ENCODE peak calls at places on chromosome 2, in eight cellular contexts. R, J, N, K, L, C, F and G are unnamed samples.

GRCh38 chr2:32666704-32667103 is 38.9 kb downstream of the TTC27 start:
- DNase-seq in R (no peak), J (no peak), N (no peak), K (no peak), L (no peak), C (no peak), F (no peak), G (no peak)

GRCh38 chr2:217521820-217522219 is 481.0 kb downstream of the TNS1 start:
- DNase-seq in R (no peak), J (no peak), N (no peak), K (no peak), L (no peak), C (no peak), F (no peak), G (no peak)

GRCh38 chr2:9422321-9423099 is 818 bp downstream of the ITGB1BP1 start:
- DNase-seq in R (no peak), J (peak), N (peak), K (no peak), L (no peak), C (peak), F (peak), G (no peak)

GRCh38 chr2:239893236-239893515 is 132.0 kb downstream of the NDUFA10 start:
- DNase-seq in R (no peak), J (no peak), N (no peak), K (no peak), L (no peak), C (no peak), F (no peak), G (no peak)

GRCh38 chr2:220452561-220452960 is 825.1 kb downstream of the SLC4A3 start:
- DNase-seq in R (no peak), J (no peak), N (no peak), K (no peak), L (no peak), C (no peak), F (no peak), G (no peak)

GRCh38 chr2:157107877-157108276 is 149.6 kb upstream of the GALNT5 start:
- DNase-seq in R (no peak), J (no peak), N (no peak), K (no peak), L (no peak), C (no peak), F (no peak), G (no peak)

GRCh38 chr2:213151437-213152064 is at the start of gene IKZF2:
- DNase-seq in R (peak), J (peak), N (peak), K (peak), L (peak), C (peak), F (peak), G (peak)

GRCh38 chr2:41735446-41735845 is 312.4 kb upstream of the PKDCC start:
- DNase-seq in R (no peak), J (no peak), N (no peak), K (no peak), L (no peak), C (no peak), F (no peak), G (no peak)

GRCh38 chr2:75641587-75641986 is 5.0 kb upstream of the MRPL19 start:
- DNase-seq in R (no peak), J (no peak), N (no peak), K (no peak), L (no peak), C (no peak), F (no peak), G (no peak)

GRCh38 chr2:10256031-10256524 is 46.6 kb upstream of the HPCAL1 start:
- DNase-seq in R (no peak), J (no peak), N (no peak), K (no peak), L (no peak), C (no peak), F (peak), G (no peak)

GRCh38 chr2:196849895-196850294 is 40.7 kb upstream of the C2orf66 start:
- DNase-seq in R (no peak), J (peak), N (no peak), K (no peak), L (no peak), C (no peak), F (peak), G (no peak)

GRCh38 chr2:238863231-238863630 is 15.3 kb downstream of the TWIST2 start:
- DNase-seq in R (no peak), J (no peak), N (no peak), K (no peak), L (no peak), C (no peak), F (no peak), G (no peak)

GRCh38 chr2:69224495-69224803 is 162.6 kb downstream of the GFPT1 start:
- DNase-seq in R (no peak), J (no peak), N (no peak), K (no peak), L (no peak), C (no peak), F (no peak), G (no peak)

GRCh38 chr2:101805146-101806088 is 107.9 kb downstream of the MAP4K4 start:
- DNase-seq in R (no peak), J (peak), N (no peak), K (no peak), L (no peak), C (no peak), F (no peak), G (no peak)

GRCh38 chr2:78977661-78978145 is 47.8 kb upstream of the REG3G start:
- DNase-seq in R (no peak), J (no peak), N (no peak), K (peak), L (no peak), C (peak), F (no peak), G (no peak)

GRCh38 chr2:191539068-191539467 is 138.9 kb upstream of the NABP1 start:
- DNase-seq in R (peak), J (peak), N (no peak), K (no peak), L (no peak), C (no peak), F (no peak), G (no peak)

GRCh38 chr2:240519396-240520142 is 38.2 kb downstream of the ANKMY1 start:
- DNase-seq in R (no peak), J (no peak), N (no peak), K (no peak), L (no peak), C (no peak), F (peak), G (no peak)

GRCh38 chr2:68412127-68412819 is 47.2 kb downstream of the PLEK start:
- DNase-seq in R (no peak), J (peak), N (no peak), K (no peak), L (no peak), C (no peak), F (no peak), G (no peak)

GRCh38 chr2:231425811-231426703 is 30.5 kb downstream of the B3GNT7 start:
- DNase-seq in R (no peak), J (no peak), N (no peak), K (no peak), L (no peak), C (no peak), F (peak), G (no peak)

GRCh38 chr2:114068438-114068837 is 178.5 kb downstream of the ACTR3 start:
- DNase-seq in R (peak), J (peak), N (no peak), K (no peak), L (no peak), C (no peak), F (no peak), G (no peak)

GRCh38 chr2:178512491-178512890 is 32.2 kb downstream of the PLEKHA3 start:
- DNase-seq in R (no peak), J (no peak), N (no peak), K (no peak), L (no peak), C (no peak), F (peak), G (no peak)

GRCh38 chr2:171347591-171348032 is 86.2 kb downstream of the METTL8 start:
- DNase-seq in R (no peak), J (peak), N (no peak), K (no peak), L (peak), C (no peak), F (peak), G (peak)

GRCh38 chr2:95348609-95349567 is 51.7 kb downstream of the KCNIP3 start:
- DNase-seq in R (no peak), J (no peak), N (no peak), K (no peak), L (no peak), C (no peak), F (peak), G (no peak)

GRCh38 chr2:108585446-108585845 is 51.2 kb downstream of the LIMS1 start:
- DNase-seq in R (no peak), J (no peak), N (no peak), K (no peak), L (no peak), C (no peak), F (no peak), G (no peak)

GRCh38 chr2:54476852-54477251 is 20.7 kb downstream of the SPTBN1 start:
- DNase-seq in R (no peak), J (no peak), N (no peak), K (no peak), L (no peak), C (no peak), F (no peak), G (no peak)

GRCh38 chr2:28691774-28692281 is 59.8 kb upstream of the PPP1CB start:
- DNase-seq in R (peak), J (peak), N (peak), K (no peak), L (no peak), C (no peak), F (peak), G (no peak)

GRCh38 chr2:9184319-9184807 is 22.2 kb upstream of the ASAP2 start:
- DNase-seq in R (no peak), J (no peak), N (no peak), K (no peak), L (no peak), C (no peak), F (no peak), G (no peak)

GRCh38 chr2:165777522-165778186 is 16.4 kb downstream of the GALNT3 start:
- DNase-seq in R (no peak), J (no peak), N (no peak), K (no peak), L (no peak), C (no peak), F (no peak), G (no peak)

GRCh38 chr2:165776796-165777195 is 17.3 kb downstream of the GALNT3 start:
- DNase-seq in R (no peak), J (no peak), N (no peak), K (no peak), L (no peak), C (no peak), F (no peak), G (no peak)

GRCh38 chr2:165776013-165776412 is 18.0 kb downstream of the GALNT3 start:
- DNase-seq in R (no peak), J (no peak), N (no peak), K (no peak), L (no peak), C (no peak), F (no peak), G (no peak)

GRCh38 chr2:165778187-165778556 is 15.9 kb downstream of the GALNT3 start:
- DNase-seq in R (no peak), J (no peak), N (no peak), K (no peak), L (no peak), C (no peak), F (no peak), G (no peak)

DNA sequence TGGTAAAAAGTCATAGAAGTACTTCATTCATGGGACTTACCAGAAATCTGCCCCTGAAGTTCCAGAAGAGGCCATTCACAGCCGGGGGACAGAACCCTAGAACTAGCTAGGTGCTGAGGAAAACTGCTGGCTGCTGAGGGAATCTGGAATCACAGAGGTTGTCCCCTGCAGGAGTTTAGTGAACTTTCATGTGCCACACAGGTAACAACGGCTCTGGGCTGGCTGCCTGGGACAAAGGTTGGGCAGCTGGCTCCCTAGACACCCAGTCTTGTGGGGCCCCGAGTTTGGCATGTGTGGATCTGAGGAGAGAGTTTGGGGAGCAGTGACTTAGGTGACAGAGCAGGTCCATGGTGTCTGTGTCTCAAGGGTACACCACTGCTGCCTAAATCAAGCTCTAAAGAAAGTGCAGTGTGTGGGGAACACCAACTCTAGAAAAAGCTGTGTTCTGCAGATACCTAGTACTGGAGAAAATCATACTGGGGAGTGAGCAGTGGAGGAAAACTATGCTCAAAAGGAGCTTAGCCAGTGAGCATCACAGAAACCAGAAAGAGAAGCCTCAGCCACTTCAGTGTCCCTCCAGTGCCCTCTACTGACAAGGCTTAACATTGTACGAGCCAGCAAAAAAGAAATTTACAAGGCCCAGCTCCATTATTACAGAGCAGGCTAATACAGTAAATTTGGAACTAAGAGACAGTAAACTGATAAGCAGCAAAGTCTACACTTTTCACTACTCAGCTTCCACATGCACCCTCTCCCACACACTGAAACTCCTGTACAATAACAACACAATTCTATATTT is 15.2 kb downstream of the GALNT3 start:
- DNase-seq in R (no peak), J (no peak), N (no peak), K (no peak), L (no peak), C (peak), F (no peak), G (no peak)
- TF ChIP-seq CTCF in R (peak), J (peak), N (peak), K (peak), L (no peak), C (peak), F (peak), G (peak)

GRCh38 chr2:237735762-237736161 is 62.8 kb upstream of the RBM44 start:
- DNase-seq in R (no peak), J (no peak), N (no peak), K (no peak), L (no peak), C (no peak), F (no peak), G (no peak)
- TF ChIP-seq CTCF in R (no peak), J (no peak), N (no peak), K (no peak), L (no peak), C (no peak), F (no peak), G (no peak)

GRCh38 chr2:27305516-27305915 is 2.7 kb downstream of the UCN start:
- DNase-seq in R (no peak), J (no peak), N (no peak), K (no peak), L (no peak), C (no peak), F (peak), G (no peak)
- TF ChIP-seq CTCF in R (no peak), J (no peak), N (no peak), K (no peak), L (no peak), C (no peak), F (no peak), G (no peak)

GRCh38 chr2:64966839-64967238 is 22.4 kb upstream of the SLC1A4 start:
- DNase-seq in R (no peak), J (no peak), N (no peak), K (no peak), L (no peak), C (no peak), F (no peak), G (no peak)

GRCh38 chr2:64958556-64958955 is 30.6 kb upstream of the SLC1A4 start:
- DNase-seq in R (no peak), J (no peak), N (no peak), K (no peak), L (no peak), C (no peak), F (no peak), G (no peak)

GRCh38 chr2:64966017-64966416 is 23.2 kb upstream of the SLC1A4 start:
- DNase-seq in R (no peak), J (no peak), N (no peak), K (no peak), L (no peak), C (no peak), F (no peak), G (no peak)

GRCh38 chr2:64960819-64961218 is 28.4 kb upstream of the SLC1A4 start:
- DNase-seq in R (no peak), J (no peak), N (no peak), K (no peak), L (no peak), C (no peak), F (no peak), G (no peak)

GRCh38 chr2:64963719-64964118 is 25.5 kb upstream of the SLC1A4 start:
- DNase-seq in R (no peak), J (no peak), N (no peak), K (no peak), L (no peak), C (no peak), F (no peak), G (no peak)
- TF ChIP-seq CTCF in R (no peak), J (no peak), N (no peak), K (no peak), L (no peak), C (no peak), F (no peak), G (no peak)

GRCh38 chr2:73746015-73746876 is 9.1 kb upstream of the TPRKB start:
- DNase-seq in R (no peak), J (no peak), N (no peak), K (no peak), L (no peak), C (no peak), F (no peak), G (no peak)
- TF ChIP-seq CTCF in R (no peak), J (no peak), N (no peak), K (no peak), L (no peak), C (no peak), F (no peak), G (no peak)

DNA sequence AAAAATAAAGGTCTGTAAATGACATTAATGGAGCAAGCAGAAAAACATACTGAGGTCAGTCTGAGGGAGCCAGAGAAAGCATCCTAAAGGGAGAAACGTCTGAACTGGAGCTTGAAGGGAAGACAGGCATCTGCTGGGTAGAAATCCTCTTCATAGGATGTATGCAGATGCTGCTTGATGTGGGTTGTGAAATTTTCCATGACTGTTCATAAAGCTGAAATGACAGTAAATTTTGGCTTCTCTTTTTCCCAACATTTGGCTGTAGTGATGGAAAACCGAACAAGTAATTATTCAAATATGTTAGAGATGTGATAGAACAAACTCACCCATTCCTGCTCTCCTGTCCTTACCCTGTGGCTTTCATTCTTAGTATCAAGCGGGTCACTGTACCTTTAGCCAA is 287.7 kb downstream of the CAMKMT start:
- DNase-seq in R (no peak), J (no peak), N (no peak), K (no peak), L (no peak), C (no peak), F (no peak), G (no peak)
- TF ChIP-seq CTCF in R (no peak), J (no peak), N (no peak), K (no peak), L (no peak), C (no peak), F (no peak), G (no peak)

GRCh38 chr2:120204022-120204405 is 19.2 kb downstream of the TMEM185B start:
- DNase-seq in R (no peak), J (no peak), N (no peak), K (no peak), L (no peak), C (no peak), F (peak), G (no peak)
- TF ChIP-seq CTCF in R (no peak), J (peak), N (no peak), K (no peak), L (peak), C (peak), F (peak), G (no peak)

DNA sequence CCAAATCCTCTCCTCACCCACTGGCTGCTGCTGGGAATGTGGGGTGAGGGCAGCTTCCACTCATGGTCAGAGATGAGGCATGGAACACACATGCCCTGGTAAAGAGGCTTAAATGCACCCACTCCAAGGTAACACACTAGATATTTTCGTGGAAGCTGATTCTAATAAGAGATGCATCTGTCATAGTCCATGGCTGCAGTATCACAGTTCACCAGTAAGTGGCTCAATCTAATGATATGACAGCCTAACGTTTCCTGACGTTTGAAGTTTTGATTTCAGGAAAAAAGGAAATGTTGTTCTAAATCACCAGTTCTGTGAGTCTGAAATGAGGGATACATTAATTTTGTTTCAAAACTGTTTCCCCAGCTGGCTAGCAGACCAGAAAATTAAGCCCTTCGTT is 38.2 kb downstream of the LCT start:
- DNase-seq in R (no peak), J (no peak), N (no peak), K (no peak), L (no peak), C (no peak), F (peak), G (no peak)
- TF ChIP-seq CTCF in R (peak), J (peak), N (peak), K (peak), L (peak), C (no peak), F (peak), G (peak)

DNA sequence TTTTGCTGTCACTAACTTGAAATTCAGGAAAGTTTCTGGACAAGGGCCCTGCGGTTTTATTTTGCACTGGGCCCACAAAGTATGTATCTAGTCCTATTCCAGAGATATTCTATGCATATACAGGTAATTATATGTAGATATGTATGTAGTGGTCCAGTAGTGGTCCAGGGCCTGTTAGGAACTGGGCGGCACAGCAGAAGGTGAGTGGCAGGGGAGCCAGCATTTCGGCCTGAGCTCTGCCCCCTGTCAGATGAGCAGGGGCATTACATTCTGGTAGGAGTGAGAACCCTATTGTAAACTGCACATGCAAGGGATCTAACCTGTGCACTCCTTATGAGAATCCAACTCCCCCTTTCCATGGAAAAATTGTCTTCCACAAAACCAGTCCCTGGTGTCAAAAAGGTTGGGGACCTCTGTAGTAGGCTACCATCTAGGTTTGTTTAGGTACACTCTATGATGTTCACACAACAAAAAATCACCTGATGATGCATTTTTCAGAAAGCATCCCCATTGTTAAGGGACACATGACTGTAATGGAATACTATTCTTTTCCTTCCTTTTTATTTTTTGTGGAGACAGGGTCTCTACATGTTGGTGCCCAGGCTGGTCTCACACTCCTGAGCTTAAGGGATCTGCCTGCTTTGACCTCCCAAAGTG is 2.8 kb upstream of the PPP4R3B start:
- DNase-seq in R (no peak), J (peak), N (no peak), K (no peak), L (no peak), C (peak), F (no peak), G (no peak)
- TF ChIP-seq CTCF in R (peak), J (peak), N (peak), K (peak), L (peak), C (peak), F (peak), G (peak)